ENCODE peak calls at places on chromosomes 3 and 15, in seven cellular contexts. One of them, this sample, is unnamed.

GRCh38 chr3:147269907-147270306 is 136.4 kb downstream of the ZIC4 start:
- DNase-seq in EH: no peak
- DNase-seq in hepatocyte: no peak
- DNase-seq in SHP77 treated with DMSO at 0.1 percent for 48 hours: no peak
- DNase-seq in neural progenitor cell: no peak
- DNase-seq in stimulated activated CD8-positive, alpha-beta memory T cell treated with anti-CD3 and anti-CD28 coated beads, Interleukin-12 subunit alpha, Interleukin-12 subunit beta, amount 100 ng/mL, for 1 hour: no peak
- DNase-seq in nucleus accumbens: no peak
- DNase-seq in this sample: no peak

GRCh38 chr3:17605032-17605431 is 137.4 kb downstream of the TBC1D5 start:
- DNase-seq in EH: peak
- DNase-seq in hepatocyte: peak
- DNase-seq in SHP77 treated with DMSO at 0.1 percent for 48 hours: no peak
- DNase-seq in neural progenitor cell: no peak
- DNase-seq in stimulated activated CD8-positive, alpha-beta memory T cell treated with anti-CD3 and anti-CD28 coated beads, Interleukin-12 subunit alpha, Interleukin-12 subunit beta, amount 100 ng/mL, for 1 hour: no peak
- DNase-seq in nucleus accumbens: no peak
- DNase-seq in this sample: peak

GRCh38 chr3:13348671-13349396 is 71.3 kb downstream of the NUP210 start:
- DNase-seq in EH: peak
- DNase-seq in hepatocyte: no peak
- DNase-seq in SHP77 treated with DMSO at 0.1 percent for 48 hours: no peak
- DNase-seq in neural progenitor cell: peak
- DNase-seq in stimulated activated CD8-positive, alpha-beta memory T cell treated with anti-CD3 and anti-CD28 coated beads, Interleukin-12 subunit alpha, Interleukin-12 subunit beta, amount 100 ng/mL, for 1 hour: no peak
- DNase-seq in nucleus accumbens: no peak
- DNase-seq in this sample: peak

GRCh38 chr15:91270747-91271146 is 170.7 kb downstream of the SV2B start:
- DNase-seq in EH: no peak
- DNase-seq in hepatocyte: no peak
- DNase-seq in SHP77 treated with DMSO at 0.1 percent for 48 hours: no peak
- DNase-seq in neural progenitor cell: no peak
- DNase-seq in stimulated activated CD8-positive, alpha-beta memory T cell treated with anti-CD3 and anti-CD28 coated beads, Interleukin-12 subunit alpha, Interleukin-12 subunit beta, amount 100 ng/mL, for 1 hour: no peak
- DNase-seq in nucleus accumbens: no peak
- DNase-seq in this sample: no peak

GRCh38 chr15:75042730-75043508 is 19.5 kb downstream of the PPCDC start:
- DNase-seq in EH: peak
- DNase-seq in hepatocyte: peak
- DNase-seq in SHP77 treated with DMSO at 0.1 percent for 48 hours: peak
- DNase-seq in neural progenitor cell: peak
- DNase-seq in stimulated activated CD8-positive, alpha-beta memory T cell treated with anti-CD3 and anti-CD28 coated beads, Interleukin-12 subunit alpha, Interleukin-12 subunit beta, amount 100 ng/mL, for 1 hour: peak
- DNase-seq in nucleus accumbens: peak
- DNase-seq in this sample: no peak

GRCh38 chr3:184320099-184320445 is 5.7 kb downstream of the EIF4G1 start:
- DNase-seq in EH: peak
- DNase-seq in hepatocyte: peak
- DNase-seq in SHP77 treated with DMSO at 0.1 percent for 48 hours: peak
- DNase-seq in neural progenitor cell: no peak
- DNase-seq in stimulated activated CD8-positive, alpha-beta memory T cell treated with anti-CD3 and anti-CD28 coated beads, Interleukin-12 subunit alpha, Interleukin-12 subunit beta, amount 100 ng/mL, for 1 hour: no peak
- DNase-seq in nucleus accumbens: peak
- DNase-seq in this sample: peak

GRCh38 chr15:48766196-48766595 is 44.7 kb downstream of the CEP152 start:
- DNase-seq in EH: peak
- DNase-seq in hepatocyte: no peak
- DNase-seq in SHP77 treated with DMSO at 0.1 percent for 48 hours: no peak
- DNase-seq in neural progenitor cell: no peak
- DNase-seq in stimulated activated CD8-positive, alpha-beta memory T cell treated with anti-CD3 and anti-CD28 coated beads, Interleukin-12 subunit alpha, Interleukin-12 subunit beta, amount 100 ng/mL, for 1 hour: no peak
- DNase-seq in nucleus accumbens: no peak
- DNase-seq in this sample: no peak

GRCh38 chr3:187906922-187907321 is 161.7 kb upstream of the BCL6 start:
- DNase-seq in EH: no peak
- DNase-seq in hepatocyte: no peak
- DNase-seq in SHP77 treated with DMSO at 0.1 percent for 48 hours: no peak
- DNase-seq in neural progenitor cell: no peak
- DNase-seq in stimulated activated CD8-positive, alpha-beta memory T cell treated with anti-CD3 and anti-CD28 coated beads, Interleukin-12 subunit alpha, Interleukin-12 subunit beta, amount 100 ng/mL, for 1 hour: no peak
- DNase-seq in nucleus accumbens: no peak
- DNase-seq in this sample: no peak

GRCh38 chr15:52788099-52788986 is 1.8 kb downstream of the ONECUT1 start:
- DNase-seq in EH: no peak
- DNase-seq in hepatocyte: no peak
- DNase-seq in SHP77 treated with DMSO at 0.1 percent for 48 hours: no peak
- DNase-seq in neural progenitor cell: peak
- DNase-seq in stimulated activated CD8-positive, alpha-beta memory T cell treated with anti-CD3 and anti-CD28 coated beads, Interleukin-12 subunit alpha, Interleukin-12 subunit beta, amount 100 ng/mL, for 1 hour: no peak
- DNase-seq in nucleus accumbens: no peak
- DNase-seq in this sample: no peak

GRCh38 chr15:60720493-60721231 is 241.7 kb upstream of the ICE2 start:
- DNase-seq in EH: no peak
- DNase-seq in hepatocyte: no peak
- DNase-seq in SHP77 treated with DMSO at 0.1 percent for 48 hours: no peak
- DNase-seq in neural progenitor cell: no peak
- DNase-seq in stimulated activated CD8-positive, alpha-beta memory T cell treated with anti-CD3 and anti-CD28 coated beads, Interleukin-12 subunit alpha, Interleukin-12 subunit beta, amount 100 ng/mL, for 1 hour: no peak
- DNase-seq in nucleus accumbens: no peak
- DNase-seq in this sample: no peak

GRCh38 chr15:67771201-67771600 is 54.1 kb upstream of the SKOR1 start:
- DNase-seq in EH: no peak
- DNase-seq in hepatocyte: no peak
- DNase-seq in SHP77 treated with DMSO at 0.1 percent for 48 hours: no peak
- DNase-seq in neural progenitor cell: peak
- DNase-seq in stimulated activated CD8-positive, alpha-beta memory T cell treated with anti-CD3 and anti-CD28 coated beads, Interleukin-12 subunit alpha, Interleukin-12 subunit beta, amount 100 ng/mL, for 1 hour: no peak
- DNase-seq in nucleus accumbens: no peak
- DNase-seq in this sample: no peak

GRCh38 chr3:184508938-184509337 is 52.6 kb upstream of the EPHB3 start:
- DNase-seq in EH: no peak
- DNase-seq in hepatocyte: no peak
- DNase-seq in SHP77 treated with DMSO at 0.1 percent for 48 hours: no peak
- DNase-seq in neural progenitor cell: no peak
- DNase-seq in stimulated activated CD8-positive, alpha-beta memory T cell treated with anti-CD3 and anti-CD28 coated beads, Interleukin-12 subunit alpha, Interleukin-12 subunit beta, amount 100 ng/mL, for 1 hour: no peak
- DNase-seq in nucleus accumbens: no peak
- DNase-seq in this sample: no peak

GRCh38 chr3:66113542-66113941 is 74.8 kb upstream of the MAGI1 start:
- DNase-seq in EH: peak
- DNase-seq in hepatocyte: no peak
- DNase-seq in SHP77 treated with DMSO at 0.1 percent for 48 hours: no peak
- DNase-seq in neural progenitor cell: no peak
- DNase-seq in stimulated activated CD8-positive, alpha-beta memory T cell treated with anti-CD3 and anti-CD28 coated beads, Interleukin-12 subunit alpha, Interleukin-12 subunit beta, amount 100 ng/mL, for 1 hour: no peak
- DNase-seq in nucleus accumbens: no peak
- DNase-seq in this sample: no peak

GRCh38 chr15:58551084-58551763 is 119.4 kb downstream of the LIPC start:
- DNase-seq in EH: no peak
- DNase-seq in hepatocyte: no peak
- DNase-seq in SHP77 treated with DMSO at 0.1 percent for 48 hours: no peak
- DNase-seq in neural progenitor cell: no peak
- DNase-seq in stimulated activated CD8-positive, alpha-beta memory T cell treated with anti-CD3 and anti-CD28 coated beads, Interleukin-12 subunit alpha, Interleukin-12 subunit beta, amount 100 ng/mL, for 1 hour: no peak
- DNase-seq in nucleus accumbens: no peak
- DNase-seq in this sample: no peak

GRCh38 chr3:17287006-17287689 is 402.4 kb downstream of the PLCL2 start:
- DNase-seq in EH: peak
- DNase-seq in hepatocyte: no peak
- DNase-seq in SHP77 treated with DMSO at 0.1 percent for 48 hours: no peak
- DNase-seq in neural progenitor cell: no peak
- DNase-seq in stimulated activated CD8-positive, alpha-beta memory T cell treated with anti-CD3 and anti-CD28 coated beads, Interleukin-12 subunit alpha, Interleukin-12 subunit beta, amount 100 ng/mL, for 1 hour: no peak
- DNase-seq in nucleus accumbens: no peak
- DNase-seq in this sample: no peak

GRCh38 chr3:197527569-197527968 is 28.2 kb downstream of the BDH1 start:
- DNase-seq in EH: no peak
- DNase-seq in hepatocyte: no peak
- DNase-seq in SHP77 treated with DMSO at 0.1 percent for 48 hours: no peak
- DNase-seq in neural progenitor cell: no peak
- DNase-seq in stimulated activated CD8-positive, alpha-beta memory T cell treated with anti-CD3 and anti-CD28 coated beads, Interleukin-12 subunit alpha, Interleukin-12 subunit beta, amount 100 ng/mL, for 1 hour: no peak
- DNase-seq in nucleus accumbens: no peak
- DNase-seq in this sample: no peak

GRCh38 chr15:64931381-64931780 is 19.7 kb downstream of the ANKDD1A start:
- DNase-seq in EH: no peak
- DNase-seq in hepatocyte: no peak
- DNase-seq in SHP77 treated with DMSO at 0.1 percent for 48 hours: no peak
- DNase-seq in neural progenitor cell: no peak
- DNase-seq in stimulated activated CD8-positive, alpha-beta memory T cell treated with anti-CD3 and anti-CD28 coated beads, Interleukin-12 subunit alpha, Interleukin-12 subunit beta, amount 100 ng/mL, for 1 hour: no peak
- DNase-seq in nucleus accumbens: no peak
- DNase-seq in this sample: no peak

GRCh38 chr3:50364573-50365079 is 5.3 kb upstream of the TMEM115 start:
- DNase-seq in EH: no peak
- DNase-seq in hepatocyte: peak
- DNase-seq in SHP77 treated with DMSO at 0.1 percent for 48 hours: no peak
- DNase-seq in neural progenitor cell: no peak
- DNase-seq in stimulated activated CD8-positive, alpha-beta memory T cell treated with anti-CD3 and anti-CD28 coated beads, Interleukin-12 subunit alpha, Interleukin-12 subunit beta, amount 100 ng/mL, for 1 hour: no peak
- DNase-seq in nucleus accumbens: no peak
- DNase-seq in this sample: no peak

GRCh38 chr3:122074621-122075265 is 19.6 kb downstream of the CD86 start:
- DNase-seq in EH: no peak
- DNase-seq in hepatocyte: no peak
- DNase-seq in SHP77 treated with DMSO at 0.1 percent for 48 hours: no peak
- DNase-seq in neural progenitor cell: no peak
- DNase-seq in stimulated activated CD8-positive, alpha-beta memory T cell treated with anti-CD3 and anti-CD28 coated beads, Interleukin-12 subunit alpha, Interleukin-12 subunit beta, amount 100 ng/mL, for 1 hour: no peak
- DNase-seq in nucleus accumbens: no peak
- DNase-seq in this sample: no peak

GRCh38 chr15:68994981-68995753 is 19.3 kb upstream of the NOX5 start:
- DNase-seq in EH: no peak
- DNase-seq in hepatocyte: no peak
- DNase-seq in SHP77 treated with DMSO at 0.1 percent for 48 hours: no peak
- DNase-seq in neural progenitor cell: no peak
- DNase-seq in stimulated activated CD8-positive, alpha-beta memory T cell treated with anti-CD3 and anti-CD28 coated beads, Interleukin-12 subunit alpha, Interleukin-12 subunit beta, amount 100 ng/mL, for 1 hour: no peak
- DNase-seq in nucleus accumbens: no peak
- DNase-seq in this sample: no peak

GRCh38 chr3:56914646-56915045 is 112.9 kb upstream of the ARHGEF3 start:
- DNase-seq in EH: no peak
- DNase-seq in hepatocyte: no peak
- DNase-seq in SHP77 treated with DMSO at 0.1 percent for 48 hours: no peak
- DNase-seq in neural progenitor cell: no peak
- DNase-seq in stimulated activated CD8-positive, alpha-beta memory T cell treated with anti-CD3 and anti-CD28 coated beads, Interleukin-12 subunit alpha, Interleukin-12 subunit beta, amount 100 ng/mL, for 1 hour: no peak
- DNase-seq in nucleus accumbens: no peak
- DNase-seq in this sample: no peak

GRCh38 chr3:177770821-177771220 is 573.5 kb upstream of the TBL1XR1 start:
- DNase-seq in EH: peak
- DNase-seq in hepatocyte: no peak
- DNase-seq in SHP77 treated with DMSO at 0.1 percent for 48 hours: no peak
- DNase-seq in neural progenitor cell: no peak
- DNase-seq in stimulated activated CD8-positive, alpha-beta memory T cell treated with anti-CD3 and anti-CD28 coated beads, Interleukin-12 subunit alpha, Interleukin-12 subunit beta, amount 100 ng/mL, for 1 hour: no peak
- DNase-seq in nucleus accumbens: no peak
- DNase-seq in this sample: no peak

GRCh38 chr3:194383276-194383940 is 13.9 kb upstream of the LRRC15 start:
- DNase-seq in EH: no peak
- DNase-seq in hepatocyte: no peak
- DNase-seq in SHP77 treated with DMSO at 0.1 percent for 48 hours: no peak
- DNase-seq in neural progenitor cell: peak
- DNase-seq in stimulated activated CD8-positive, alpha-beta memory T cell treated with anti-CD3 and anti-CD28 coated beads, Interleukin-12 subunit alpha, Interleukin-12 subunit beta, amount 100 ng/mL, for 1 hour: no peak
- DNase-seq in nucleus accumbens: no peak
- DNase-seq in this sample: no peak

GRCh38 chr3:42746455-42747450 is 26.3 kb downstream of the CCDC13 start:
- DNase-seq in EH: peak
- DNase-seq in hepatocyte: peak
- DNase-seq in SHP77 treated with DMSO at 0.1 percent for 48 hours: no peak
- DNase-seq in neural progenitor cell: peak
- DNase-seq in stimulated activated CD8-positive, alpha-beta memory T cell treated with anti-CD3 and anti-CD28 coated beads, Interleukin-12 subunit alpha, Interleukin-12 subunit beta, amount 100 ng/mL, for 1 hour: no peak
- DNase-seq in nucleus accumbens: no peak
- DNase-seq in this sample: no peak

GRCh38 chr3:53630547-53630946 is 136.1 kb downstream of the CACNA1D start:
- DNase-seq in EH: no peak
- DNase-seq in hepatocyte: no peak
- DNase-seq in SHP77 treated with DMSO at 0.1 percent for 48 hours: no peak
- DNase-seq in neural progenitor cell: no peak
- DNase-seq in stimulated activated CD8-positive, alpha-beta memory T cell treated with anti-CD3 and anti-CD28 coated beads, Interleukin-12 subunit alpha, Interleukin-12 subunit beta, amount 100 ng/mL, for 1 hour: no peak
- DNase-seq in nucleus accumbens: no peak
- DNase-seq in this sample: no peak

GRCh38 chr3:26068890-26069289 is 279.0 kb downstream of the OXSM start:
- DNase-seq in EH: no peak
- DNase-seq in hepatocyte: no peak
- DNase-seq in SHP77 treated with DMSO at 0.1 percent for 48 hours: no peak
- DNase-seq in neural progenitor cell: no peak
- DNase-seq in stimulated activated CD8-positive, alpha-beta memory T cell treated with anti-CD3 and anti-CD28 coated beads, Interleukin-12 subunit alpha, Interleukin-12 subunit beta, amount 100 ng/mL, for 1 hour: no peak
- DNase-seq in nucleus accumbens: no peak
- DNase-seq in this sample: no peak

GRCh38 chr3:64417816-64418215 is 192.6 kb upstream of the PRICKLE2 start:
- DNase-seq in EH: peak
- DNase-seq in hepatocyte: no peak
- DNase-seq in SHP77 treated with DMSO at 0.1 percent for 48 hours: no peak
- DNase-seq in neural progenitor cell: peak
- DNase-seq in stimulated activated CD8-positive, alpha-beta memory T cell treated with anti-CD3 and anti-CD28 coated beads, Interleukin-12 subunit alpha, Interleukin-12 subunit beta, amount 100 ng/mL, for 1 hour: no peak
- DNase-seq in nucleus accumbens: no peak
- DNase-seq in this sample: no peak

GRCh38 chr3:128875556-128876120 is 3.8 kb upstream of the ACAD9 start:
- DNase-seq in EH: peak
- DNase-seq in hepatocyte: peak
- DNase-seq in SHP77 treated with DMSO at 0.1 percent for 48 hours: peak
- DNase-seq in neural progenitor cell: peak
- DNase-seq in stimulated activated CD8-positive, alpha-beta memory T cell treated with anti-CD3 and anti-CD28 coated beads, Interleukin-12 subunit alpha, Interleukin-12 subunit beta, amount 100 ng/mL, for 1 hour: peak
- DNase-seq in nucleus accumbens: no peak
- DNase-seq in this sample: no peak

GRCh38 chr15:66491846-66492245 is 5.7 kb downstream of the SNAPC5 start:
- DNase-seq in EH: no peak
- DNase-seq in hepatocyte: no peak
- DNase-seq in SHP77 treated with DMSO at 0.1 percent for 48 hours: no peak
- DNase-seq in neural progenitor cell: no peak
- DNase-seq in stimulated activated CD8-positive, alpha-beta memory T cell treated with anti-CD3 and anti-CD28 coated beads, Interleukin-12 subunit alpha, Interleukin-12 subunit beta, amount 100 ng/mL, for 1 hour: no peak
- DNase-seq in nucleus accumbens: no peak
- DNase-seq in this sample: no peak

GRCh38 chr3:184289426-184289938 is 9.6 kb upstream of the PSMD2 start:
- DNase-seq in EH: peak
- DNase-seq in hepatocyte: peak
- DNase-seq in SHP77 treated with DMSO at 0.1 percent for 48 hours: peak
- DNase-seq in neural progenitor cell: peak
- DNase-seq in stimulated activated CD8-positive, alpha-beta memory T cell treated with anti-CD3 and anti-CD28 coated beads, Interleukin-12 subunit alpha, Interleukin-12 subunit beta, amount 100 ng/mL, for 1 hour: peak
- DNase-seq in nucleus accumbens: peak
- DNase-seq in this sample: peak

GRCh38 chr3:14345496-14346150 is 56.8 kb upstream of the SLC6A6 start:
- DNase-seq in EH: peak
- DNase-seq in hepatocyte: no peak
- DNase-seq in SHP77 treated with DMSO at 0.1 percent for 48 hours: no peak
- DNase-seq in neural progenitor cell: no peak
- DNase-seq in stimulated activated CD8-positive, alpha-beta memory T cell treated with anti-CD3 and anti-CD28 coated beads, Interleukin-12 subunit alpha, Interleukin-12 subunit beta, amount 100 ng/mL, for 1 hour: no peak
- DNase-seq in nucleus accumbens: no peak
- DNase-seq in this sample: no peak

GRCh38 chr3:20108869-20109268 is 68.6 kb downstream of the KAT2B start:
- DNase-seq in EH: no peak
- DNase-seq in hepatocyte: no peak
- DNase-seq in SHP77 treated with DMSO at 0.1 percent for 48 hours: no peak
- DNase-seq in neural progenitor cell: no peak
- DNase-seq in stimulated activated CD8-positive, alpha-beta memory T cell treated with anti-CD3 and anti-CD28 coated beads, Interleukin-12 subunit alpha, Interleukin-12 subunit beta, amount 100 ng/mL, for 1 hour: no peak
- DNase-seq in nucleus accumbens: no peak
- DNase-seq in this sample: no peak

GRCh38 chr3:156252656-156253055 is 132.3 kb downstream of the KCNAB1 start:
- DNase-seq in EH: peak
- DNase-seq in hepatocyte: no peak
- DNase-seq in SHP77 treated with DMSO at 0.1 percent for 48 hours: no peak
- DNase-seq in neural progenitor cell: peak
- DNase-seq in stimulated activated CD8-positive, alpha-beta memory T cell treated with anti-CD3 and anti-CD28 coated beads, Interleukin-12 subunit alpha, Interleukin-12 subunit beta, amount 100 ng/mL, for 1 hour: no peak
- DNase-seq in nucleus accumbens: no peak
- DNase-seq in this sample: no peak

GRCh38 chr3:49346797-49347251 is 7.0 kb upstream of the USP4 start:
- DNase-seq in EH: peak
- DNase-seq in hepatocyte: no peak
- DNase-seq in SHP77 treated with DMSO at 0.1 percent for 48 hours: no peak
- DNase-seq in neural progenitor cell: no peak
- DNase-seq in stimulated activated CD8-positive, alpha-beta memory T cell treated with anti-CD3 and anti-CD28 coated beads, Interleukin-12 subunit alpha, Interleukin-12 subunit beta, amount 100 ng/mL, for 1 hour: no peak
- DNase-seq in nucleus accumbens: no peak
- DNase-seq in this sample: peak

GRCh38 chr3:160756907-160757623 is 1.0 kb downstream of the PPM1L start:
- DNase-seq in EH: no peak
- DNase-seq in hepatocyte: peak
- DNase-seq in SHP77 treated with DMSO at 0.1 percent for 48 hours: no peak
- DNase-seq in neural progenitor cell: peak
- DNase-seq in stimulated activated CD8-positive, alpha-beta memory T cell treated with anti-CD3 and anti-CD28 coated beads, Interleukin-12 subunit alpha, Interleukin-12 subunit beta, amount 100 ng/mL, for 1 hour: no peak
- DNase-seq in nucleus accumbens: no peak
- DNase-seq in this sample: no peak

GRCh38 chr3:49674491-49674983 is 386 bp downstream of the APEH start:
- DNase-seq in EH: no peak
- DNase-seq in hepatocyte: peak
- DNase-seq in SHP77 treated with DMSO at 0.1 percent for 48 hours: no peak
- DNase-seq in neural progenitor cell: no peak
- DNase-seq in stimulated activated CD8-positive, alpha-beta memory T cell treated with anti-CD3 and anti-CD28 coated beads, Interleukin-12 subunit alpha, Interleukin-12 subunit beta, amount 100 ng/mL, for 1 hour: no peak
- DNase-seq in nucleus accumbens: no peak
- DNase-seq in this sample: no peak

GRCh38 chr15:35696767-35697231 is 150.8 kb upstream of the DPH6 start:
- DNase-seq in EH: peak
- DNase-seq in hepatocyte: peak
- DNase-seq in SHP77 treated with DMSO at 0.1 percent for 48 hours: no peak
- DNase-seq in neural progenitor cell: no peak
- DNase-seq in stimulated activated CD8-positive, alpha-beta memory T cell treated with anti-CD3 and anti-CD28 coated beads, Interleukin-12 subunit alpha, Interleukin-12 subunit beta, amount 100 ng/mL, for 1 hour: no peak
- DNase-seq in nucleus accumbens: no peak
- DNase-seq in this sample: peak

GRCh38 chr3:146881366-146881765 is 276.2 kb upstream of the PLSCR5 start:
- DNase-seq in EH: no peak
- DNase-seq in hepatocyte: no peak
- DNase-seq in SHP77 treated with DMSO at 0.1 percent for 48 hours: no peak
- DNase-seq in neural progenitor cell: no peak
- DNase-seq in stimulated activated CD8-positive, alpha-beta memory T cell treated with anti-CD3 and anti-CD28 coated beads, Interleukin-12 subunit alpha, Interleukin-12 subunit beta, amount 100 ng/mL, for 1 hour: no peak
- DNase-seq in nucleus accumbens: no peak
- DNase-seq in this sample: no peak

This sample was measured in skeletal muscle cell.